ENCODE peak calls at places on chromosomes 4 and X, in eight cellular contexts. X, N, S, U, C, V, W and J are unnamed samples.
A peak's percentile ranks its signal among the peaks of the same experiment; 100 is the strongest.

GRCh38 chr4:54101190-54102041 is 1.5 kb downstream of the GSX2 start:
- DNase-seq in V (no peak), C (no peak), X (no peak), S (no peak), W (no peak), U (no peak), N (no peak), J (no peak)

GRCh38 chrX:30955687-30956086 is 66.6 kb upstream of the TAB3 start:
- DNase-seq in X (no peak), W (no peak), S (no peak), U (no peak), C (no peak), V (no peak), N (no peak), J (no peak)

GRCh38 chr4:113951263-113951662 is 28.2 kb downstream of the ARSJ start:
- DNase-seq in C (no peak), W (peak; percentile 28), N (no peak), V (no peak), U (no peak), S (no peak), X (no peak), J (no peak)

GRCh38 chr4:7903686-7904085 is 36.0 kb downstream of the AFAP1 start:
- DNase-seq in N (no peak), C (no peak), S (no peak), X (no peak), U (no peak), V (no peak), W (no peak), J (no peak)

GRCh38 chr4:8644966-8645752 is 52.6 kb downstream of the CPZ start:
- DNase-seq in X (peak; percentile 9), C (no peak), N (no peak), V (no peak), U (peak; percentile 72), W (no peak), S (peak; percentile 20), J (no peak)

GRCh38 chr4:23788460-23788859 is 101.4 kb downstream of the PPARGC1A start:
- DNase-seq in V (peak; percentile 47), N (no peak), X (no peak), W (no peak), U (no peak), C (no peak), S (peak; percentile 34), J (no peak)

GRCh38 chr4:7239844-7240243 is 47.5 kb downstream of the SORCS2 start:
- DNase-seq in V (no peak), X (no peak), S (no peak), N (no peak), U (no peak), W (no peak), C (no peak), J (no peak)

GRCh38 chr4:31261632-31262031 is 541.5 kb downstream of the PCDH7 start:
- DNase-seq in V (no peak), C (no peak), N (no peak), W (no peak), S (no peak), X (no peak), U (no peak), J (no peak)

GRCh38 chrX:2457289-2458133 is 43.3 kb downstream of the DHRSX start:
- DNase-seq in W (no peak), U (no peak), V (no peak), N (no peak), C (no peak), S (no peak), X (no peak), J (no peak)

GRCh38 chr4:10173039-10173753 is 56.6 kb upstream of the WDR1 start:
- DNase-seq in X (no peak), S (peak; percentile 36), V (no peak), U (no peak), C (no peak), N (peak; percentile 27), W (peak; percentile 50), J (peak; percentile 68)

GRCh38 chr4:2070421-2071251 is 11.5 kb downstream of the NAT8L start:
- DNase-seq in C (no peak), N (no peak), W (no peak), V (no peak), X (no peak), U (peak; percentile 48), S (no peak), J (no peak)

GRCh38 chr4:4418676-4419370 is 31.9 kb downstream of the NSG1 start:
- DNase-seq in W (peak; percentile 9), X (no peak), S (peak; percentile 20), V (no peak), C (no peak), N (no peak), U (no peak), J (no peak)

GRCh38 chr4:76998251-76998901 is 48.8 kb downstream of the SEPTIN11 start:
- DNase-seq in W (peak; percentile 32), X (no peak), S (no peak), N (no peak), U (no peak), V (no peak), C (no peak), J (no peak)

GRCh38 chrX:17500145-17500579 is 125.2 kb downstream of the NHS start:
- DNase-seq in X (no peak), N (no peak), C (peak; percentile 35), U (no peak), V (no peak), S (peak; percentile 41), W (no peak), J (no peak)

GRCh38 chrX:47854474-47854873 is 17.8 kb downstream of the ZNF81 start:
- DNase-seq in C (no peak), W (peak; percentile 33), V (peak; percentile 50), X (peak; percentile 56), S (peak; percentile 44), N (no peak), U (no peak), J (peak; percentile 41)
- TF ChIP-seq CTCF in C (no peak), W (peak; percentile 31), V (peak; percentile 60), X (peak; percentile 67), S (peak; percentile 46), N (no peak), U (no peak), J (no peak)

GRCh38 chr4:52038109-52038912 is at the start of gene SGCB:
- DNase-seq in C (peak; percentile 37), N (peak; percentile 21), W (peak; percentile 76), V (peak; percentile 77), X (peak; percentile 47), U (peak; percentile 90), S (peak; percentile 60), J (peak; percentile 57)
- TF ChIP-seq POLR2A in C (peak; percentile 66), N (no peak), W (peak; percentile 49), V (no peak), X (no peak), U (no peak), S (no peak), J (peak; percentile 39)

DNA sequence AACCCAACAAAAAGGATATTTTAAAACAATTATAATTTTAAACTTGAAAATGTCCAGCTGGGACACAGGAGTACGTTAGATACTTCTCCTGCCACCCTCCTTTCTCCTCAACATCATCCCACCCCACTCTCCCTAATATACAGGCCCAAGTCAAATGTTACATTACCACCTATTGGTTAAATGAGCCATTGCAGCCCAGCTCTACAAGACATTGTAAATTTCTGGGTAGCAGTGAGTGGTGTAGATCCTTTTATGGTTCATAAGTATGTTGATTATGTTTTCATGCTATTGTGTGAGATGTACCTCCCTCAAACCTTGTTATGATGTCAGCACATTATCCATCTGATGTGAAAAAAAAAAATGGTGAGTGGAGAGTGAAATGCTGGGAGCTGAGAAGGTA is 187.1 kb upstream of the BCOR start:
- DNase-seq in U (no peak), S (no peak), N (no peak), W (no peak), X (no peak), C (no peak), V (no peak), J (no peak)
- TF ChIP-seq CTCF in U (no peak), S (no peak), N (no peak), W (no peak), X (peak; percentile 14), C (no peak), V (no peak), J (no peak)

DNA sequence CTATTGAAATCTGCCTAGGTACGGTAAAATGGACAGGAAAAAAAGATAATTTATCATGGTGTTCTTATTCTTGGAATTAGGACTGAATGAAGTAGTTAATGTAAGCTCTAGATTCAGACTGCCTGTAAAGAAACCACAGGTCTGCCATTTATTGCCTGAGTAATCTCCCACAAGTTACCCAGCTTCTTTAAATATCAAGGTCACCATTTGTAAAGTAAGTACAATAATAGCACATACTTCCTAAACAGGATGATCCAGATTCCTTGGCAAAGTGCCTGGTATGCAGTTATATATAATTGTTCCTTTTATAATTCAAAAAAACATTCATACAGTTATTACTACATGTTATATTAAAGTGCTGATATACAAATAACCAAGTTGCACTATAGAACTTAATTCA is 368.6 kb downstream of the HNRNPD start:
- DNase-seq in N (no peak), X (no peak), V (no peak), U (no peak), W (no peak), S (no peak), C (no peak), J (no peak)
- TF ChIP-seq POLR2A in N (no peak), X (no peak), V (no peak), U (no peak), W (no peak), S (no peak), C (no peak), J (no peak)

GRCh38 chrX:38652934-38653442 is 91.6 kb downstream of the TSPAN7 start:
- DNase-seq in S (no peak), N (no peak), C (no peak), V (no peak), U (no peak), X (no peak), W (no peak), J (no peak)
- TF ChIP-seq CTCF in S (no peak), N (no peak), C (no peak), V (no peak), U (no peak), X (no peak), W (no peak), J (no peak)

GRCh38 chr4:99687120-99687519 is 29.5 kb upstream of the C4orf54 start:
- DNase-seq in V (no peak), S (no peak), X (no peak), N (no peak), C (no peak), W (no peak), U (no peak), J (no peak)

GRCh38 chr4:99690990-99691389 is 33.4 kb upstream of the C4orf54 start:
- DNase-seq in S (no peak), C (no peak), V (no peak), N (no peak), U (no peak), W (no peak), X (no peak), J (no peak)

GRCh38 chr4:99693164-99693563 is 35.5 kb upstream of the C4orf54 start:
- DNase-seq in X (no peak), U (no peak), V (no peak), S (no peak), N (no peak), C (no peak), W (no peak), J (no peak)

GRCh38 chr4:99685234-99685633 is 27.6 kb upstream of the C4orf54 start:
- DNase-seq in S (no peak), W (no peak), X (no peak), N (no peak), U (no peak), C (no peak), V (no peak), J (no peak)

DNA sequence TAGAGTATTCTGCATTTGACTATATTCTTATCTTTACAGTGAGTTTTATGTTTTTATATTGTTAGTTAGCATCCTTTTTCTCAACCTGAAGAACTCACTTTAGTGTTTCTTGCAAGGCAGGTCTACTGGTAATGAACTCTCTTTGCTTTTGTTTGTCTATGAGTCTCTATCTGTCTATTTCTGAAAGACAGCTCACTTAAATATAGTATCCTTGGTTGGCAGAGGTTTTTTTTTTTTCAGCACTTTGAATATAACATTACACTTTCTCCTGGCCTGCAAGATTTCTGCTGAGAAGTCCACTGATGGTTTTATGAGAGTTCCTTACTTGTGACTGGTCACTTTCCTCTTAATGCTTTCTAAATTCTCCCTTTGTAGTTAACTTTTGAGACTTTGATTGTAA is 32.8 kb upstream of the C4orf54 start:
- DNase-seq in N (no peak), C (no peak), W (no peak), X (no peak), U (no peak), S (no peak), V (no peak), J (no peak)
- TF ChIP-seq POLR2A in N (no peak), C (no peak), W (no peak), X (no peak), U (no peak), S (no peak), V (no peak), J (no peak)